ENCODE peak calls at places on chromosomes 7 and 10, in nine cellular contexts. L, X, W, M, A, H, F, E and Y are unnamed samples.

GRCh38 chr10:110335314-110336064 is 30.8 kb upstream of the SMNDC1 start:
- DNase-seq in X (no peak), M (no peak), E (no peak), A (no peak), H (no peak), L (no peak), F (no peak), W (no peak), Y (no peak)

GRCh38 chr10:77970869-77971803 is 44.6 kb upstream of the DLG5 start:
- DNase-seq in E (no peak), M (no peak), W (no peak), L (peak), F (peak), A (peak), X (no peak), H (no peak), Y (peak)

GRCh38 chr10:82778908-82779307 is 903.9 kb downstream of the NRG3 start:
- DNase-seq in A (no peak), F (no peak), X (no peak), H (no peak), L (no peak), M (no peak), E (no peak), W (no peak), Y (no peak)

GRCh38 chr7:98051118-98051744 is 55.4 kb upstream of the LMTK2 start:
- DNase-seq in X (peak), F (no peak), W (no peak), A (peak), E (peak), H (peak), L (no peak), M (peak), Y (peak)

GRCh38 chr10:44313706-44314307 is 71.1 kb downstream of the CXCL12 start:
- DNase-seq in A (no peak), X (no peak), W (peak), M (no peak), E (no peak), L (no peak), H (no peak), F (no peak), Y (no peak)

GRCh38 chr10:112783653-112784426 is 166.2 kb upstream of the TCF7L2 start:
- DNase-seq in H (no peak), A (no peak), E (no peak), W (peak), X (peak), L (no peak), M (no peak), F (no peak), Y (peak)

GRCh38 chr7:4040031-4040928 is 641.8 kb upstream of the FOXK1 start:
- DNase-seq in W (peak), M (no peak), A (peak), E (no peak), X (no peak), H (no peak), F (no peak), L (no peak), Y (no peak)

GRCh38 chr10:76357726-76358125 is 926.3 kb downstream of the LRMDA start:
- DNase-seq in X (peak), W (no peak), H (no peak), L (no peak), A (no peak), M (no peak), F (no peak), E (no peak), Y (no peak)

GRCh38 chr7:1969459-1970284 is 263.1 kb downstream of the MAD1L1 start:
- DNase-seq in W (no peak), L (no peak), F (no peak), X (peak), E (no peak), H (no peak), A (no peak), M (no peak), Y (no peak)